ENCODE peak calls at places on chromosomes 12 and 14, in four cellular contexts. V, U, N and G are unnamed samples.

GRCh38 chr12:63151898-63152700 is 1.1 kb upstream of the AVPR1A start:
- DNase-seq in V (no peak), U (no peak), N (peak), G (peak)

GRCh38 chr12:74890237-74890599 is 319.4 kb downstream of the KCNC2 start:
- DNase-seq in V (peak), U (no peak), N (peak), G (no peak)

GRCh38 chr12:47636908-47637780 is 68.7 kb downstream of the RPAP3 start:
- DNase-seq in V (no peak), U (no peak), N (no peak), G (peak)

GRCh38 chr14:49892301-49892635 is 614 bp upstream of the ARF6 start:
- DNase-seq in V (peak), U (peak), N (peak), G (peak)

GRCh38 chr12:104473374-104473983 is 16.7 kb downstream of the CHST11 start:
- DNase-seq in V (no peak), U (no peak), N (no peak), G (no peak)

GRCh38 chr12:111901182-111901581 is 59.2 kb downstream of the MAPKAPK5 start:
- DNase-seq in V (no peak), U (no peak), N (no peak), G (no peak)

GRCh38 chr12:1488908-1489381 is 105.4 kb downstream of the FBXL14 start:
- DNase-seq in V (no peak), U (peak), N (no peak), G (no peak)

GRCh38 chr14:76236172-76237130 is 84.7 kb downstream of the GPATCH2L start:
- DNase-seq in V (no peak), U (no peak), N (no peak), G (no peak)

DNA sequence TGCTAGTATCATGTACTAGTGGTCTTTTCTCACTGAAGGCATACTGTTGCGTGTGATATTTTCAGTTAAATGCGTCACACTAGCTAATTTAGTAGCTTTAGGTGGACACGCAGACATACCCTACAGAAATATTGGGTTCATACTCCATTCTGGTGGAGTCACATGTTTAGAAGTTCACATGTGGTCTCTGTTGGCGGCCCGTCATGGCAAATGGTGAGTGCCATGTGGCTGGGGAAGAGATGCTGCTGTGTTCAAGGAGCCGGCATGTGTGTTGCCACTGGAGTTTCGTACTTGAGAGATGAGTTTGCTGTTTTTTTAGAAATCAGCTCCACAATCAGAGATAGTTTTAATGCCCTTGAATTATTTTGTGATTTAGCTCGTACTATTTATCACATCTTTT is 454.6 kb downstream of the PCNX1 start:
- DNase-seq in V (no peak), U (no peak), N (no peak), G (no peak)
- H3K27ac ChIP-seq in V (no peak), U (no peak), N (no peak), G (no peak)

GRCh38 chr14:35398095-35398584 is 6.4 kb downstream of the NFKBIA start:
- DNase-seq in V (no peak), U (no peak), N (no peak), G (no peak)
- H3K27ac ChIP-seq in V (peak), U (peak), N (peak), G (peak)

GRCh38 chr12:26828315-26828714 is 4.7 kb downstream of the ITPR2 start:
- DNase-seq in V (no peak), U (no peak), N (no peak), G (no peak)
- H3K27ac ChIP-seq in V (no peak), U (no peak), N (no peak), G (no peak)

DNA sequence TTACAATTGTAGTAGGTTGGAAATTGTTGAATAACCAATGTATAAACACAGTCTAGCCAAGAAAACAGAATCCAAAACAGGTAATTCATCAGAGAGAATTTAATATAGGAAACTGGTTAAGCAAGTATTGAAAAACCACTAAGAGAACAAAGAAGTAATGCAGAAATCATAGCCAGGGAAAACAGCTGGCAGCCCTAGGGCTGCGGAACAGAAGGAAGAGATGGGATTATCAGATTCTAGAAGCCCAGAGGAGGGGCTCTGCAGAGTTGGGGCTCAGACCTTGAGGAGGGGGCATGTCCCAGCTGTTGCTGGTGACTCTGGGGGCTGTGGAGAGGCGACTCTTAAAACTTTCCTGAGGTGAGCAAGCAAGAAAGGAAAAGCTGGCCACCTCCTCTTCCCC is 49.4 kb downstream of the CD9 start:
- DNase-seq in V (no peak), U (no peak), N (no peak), G (peak)
- H3K27ac ChIP-seq in V (peak), U (no peak), N (no peak), G (no peak)

GRCh38 chr14:58535084-58535483 is 102.7 kb upstream of the DACT1 start:
- DNase-seq in V (no peak), U (no peak), N (no peak), G (no peak)

GRCh38 chr14:58536975-58537374 is 100.8 kb upstream of the DACT1 start:
- DNase-seq in V (no peak), U (no peak), N (no peak), G (no peak)

GRCh38 chr14:58541623-58542022 is 96.1 kb upstream of the DACT1 start:
- DNase-seq in V (no peak), U (no peak), N (no peak), G (no peak)

GRCh38 chr14:58540693-58541092 is 97.1 kb upstream of the DACT1 start:
- DNase-seq in V (no peak), U (no peak), N (peak), G (no peak)
- H3K27ac ChIP-seq in V (no peak), U (no peak), N (no peak), G (no peak)

DNA sequence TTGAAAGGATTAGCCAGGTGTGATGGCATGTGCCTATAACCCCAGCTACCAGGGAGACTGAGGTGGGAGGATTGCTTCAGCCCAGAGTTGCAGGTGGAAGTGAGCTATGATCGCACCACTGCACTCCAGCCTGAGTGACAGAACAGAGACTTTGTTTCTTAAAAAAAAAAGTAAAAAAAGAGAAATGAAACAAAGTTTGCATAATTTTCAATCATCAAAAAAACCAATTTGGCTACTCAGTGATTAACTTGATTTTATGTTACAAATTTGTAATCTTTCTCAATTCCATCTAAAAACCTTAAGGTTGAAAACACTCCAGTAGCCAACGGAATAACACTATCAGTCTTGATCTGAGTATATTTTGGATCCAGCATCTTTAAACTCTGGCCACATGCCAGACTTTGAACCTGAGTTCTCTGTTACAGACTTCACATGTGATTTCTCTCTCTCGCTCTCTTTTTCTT is 12.6 kb upstream of the DENND5B start:
- DNase-seq in V (no peak), U (no peak), N (no peak), G (no peak)
- H3K27ac ChIP-seq in V (no peak), U (no peak), N (no peak), G (no peak)

GRCh38 chr14:72501439-72501838 is 392.5 kb downstream of the DPF3 start:
- DNase-seq in V (no peak), U (no peak), N (no peak), G (no peak)
- H3K27ac ChIP-seq in V (no peak), U (no peak), N (no peak), G (no peak)